ENCODE peak calls at places on chromosome 17, in ten cellular contexts. T is AG09319; L is tibial artery; V is ovary; H is GM13976; X is WTC11; P is neural crest cell; M is CD4-positive, alpha-beta T cell; B is RWPE1; R is dorsolateral prefrontal cortex. J is an unnamed sample.

GRCh38 chr17:75927286-75927922 is 13.4 kb downstream of the FBF1 start:
- DNase-seq in B (peak), R (no peak), L (no peak), H (peak), X (peak), T (no peak), P (peak), V (no peak), M (no peak), J (peak)

GRCh38 chr17:35082073-35082657 is 18.7 kb upstream of the RFFL start:
- DNase-seq in X (no peak), T (no peak), V (no peak), H (no peak), P (no peak), L (no peak), M (no peak), B (peak), R (no peak), J (no peak)

GRCh38 chr17:75535119-75535537 is 9.6 kb downstream of the LLGL2 start:
- DNase-seq in X (no peak), L (no peak), P (no peak), B (no peak), H (peak), T (no peak), V (no peak), R (no peak), M (peak), J (no peak)

GRCh38 chr17:79667121-79667715 is 56.4 kb upstream of the RBFOX3 start:
- DNase-seq in R (peak), X (no peak), L (no peak), H (no peak), P (no peak), T (no peak), M (no peak), B (no peak), V (no peak), J (no peak)

GRCh38 chr17:68288375-68288774 is 2.6 kb downstream of the SLC16A6 start:
- DNase-seq in B (no peak), X (no peak), R (no peak), P (no peak), M (no peak), V (no peak), H (peak), T (no peak), L (no peak), J (peak)

GRCh38 chr17:17435323-17435722 is 41.5 kb upstream of the MED9 start:
- DNase-seq in B (no peak), T (peak), V (no peak), R (no peak), M (no peak), P (no peak), L (no peak), H (no peak), X (no peak), J (no peak)

GRCh38 chr17:38543403-38544174 is 62.2 kb downstream of the SRCIN1 start:
- DNase-seq in H (no peak), X (no peak), B (no peak), T (no peak), L (no peak), R (no peak), P (no peak), V (no peak), M (no peak), J (no peak)

GRCh38 chr17:40095944-40096791 is 4.2 kb downstream of the NR1D1 start:
- DNase-seq in R (no peak), B (no peak), V (no peak), P (no peak), X (no peak), H (peak), T (no peak), M (peak), L (peak), J (peak)

GRCh38 chr17:7097940-7098339 is 16.7 kb downstream of the ASGR2 start:
- DNase-seq in H (no peak), M (no peak), B (no peak), X (no peak), T (no peak), V (no peak), P (no peak), L (no peak), R (no peak), J (no peak)

GRCh38 chr17:57338257-57338919 is 82.1 kb downstream of the MSI2 start:
- DNase-seq in V (no peak), P (no peak), T (no peak), L (no peak), M (no peak), R (no peak), X (no peak), H (peak), B (no peak), J (peak)

GRCh38 chr17:3469529-3469928 is 2.1 kb downstream of the SPATA22 start:
- DNase-seq in H (no peak), P (no peak), B (no peak), V (no peak), T (no peak), X (no peak), R (no peak), M (no peak), L (no peak), J (no peak)

GRCh38 chr17:38658741-38659345 is 15.9 kb downstream of the EPOP start:
- DNase-seq in H (peak), B (no peak), V (no peak), L (no peak), T (no peak), X (peak), M (no peak), R (peak), P (no peak), J (no peak)

GRCh38 chr17:51119415-51120356 is 982 bp downstream of the SPAG9 start:
- DNase-seq in M (peak), T (no peak), X (peak), R (peak), V (peak), L (peak), P (peak), H (peak), B (peak), J (peak)

GRCh38 chr17:33218657-33219298 is 74.3 kb downstream of the ASIC2 start:
- DNase-seq in M (no peak), L (no peak), B (no peak), H (no peak), V (no peak), P (no peak), R (no peak), X (no peak), T (no peak), J (no peak)

GRCh38 chr17:2705263-2705662 is 6.3 kb downstream of the CLUH start:
- DNase-seq in R (peak), M (no peak), P (no peak), B (no peak), H (no peak), T (no peak), L (no peak), V (peak), X (no peak), J (no peak)

GRCh38 chr17:20073056-20073979 is 64.2 kb downstream of the SPECC1 start:
- DNase-seq in L (peak), T (no peak), R (peak), H (peak), P (no peak), M (no peak), B (no peak), X (no peak), V (peak), J (peak)

GRCh38 chr17:67518881-67519280 is 141.8 kb downstream of the PITPNC1 start:
- DNase-seq in R (no peak), P (no peak), V (no peak), B (no peak), M (no peak), H (no peak), X (no peak), L (no peak), T (peak), J (no peak)

GRCh38 chr17:77323413-77324171 is 182.8 kb downstream of the SEC14L1 start:
- DNase-seq in L (no peak), T (no peak), H (peak), M (no peak), P (no peak), R (peak), V (peak), X (peak), B (no peak), J (no peak)

GRCh38 chr17:46995841-46996571 is 17.0 kb upstream of the RPRML start:
- DNase-seq in B (peak), P (no peak), X (no peak), M (no peak), T (no peak), H (no peak), R (no peak), L (no peak), V (no peak), J (no peak)

GRCh38 chr17:77769762-77770161 is 188.7 kb upstream of the TNRC6C start:
- DNase-seq in X (no peak), L (no peak), R (no peak), H (no peak), P (no peak), T (no peak), V (no peak), M (no peak), B (no peak), J (no peak)

GRCh38 chr17:75848523-75849303 is 4.5 kb upstream of the UNC13D start:
- DNase-seq in P (peak), M (peak), R (no peak), L (peak), T (no peak), V (peak), X (peak), B (peak), H (peak), J (peak)

GRCh38 chr17:5509482-5509881 is 23.1 kb downstream of the MIS12 start:
- DNase-seq in M (no peak), P (no peak), T (no peak), R (no peak), L (no peak), B (no peak), H (no peak), V (no peak), X (no peak), J (no peak)

GRCh38 chr17:28811594-28812135 is 30.9 kb downstream of the FAM222B start:
- DNase-seq in T (no peak), B (peak), L (no peak), M (no peak), R (no peak), H (peak), V (no peak), P (no peak), X (no peak), J (peak)

GRCh38 chr17:1606352-1606985 is 22.2 kb downstream of the SLC43A2 start:
- DNase-seq in L (no peak), H (peak), B (no peak), X (no peak), T (no peak), V (no peak), M (no peak), R (no peak), P (no peak), J (peak)

GRCh38 chr17:28645576-28645939 is 600 bp upstream of the BLTP2 start:
- DNase-seq in T (no peak), H (no peak), R (no peak), V (no peak), M (no peak), L (no peak), P (no peak), X (no peak), B (no peak), J (no peak)

GRCh38 chr17:68867759-68868516 is 87.3 kb downstream of the ABCA8 start:
- DNase-seq in P (no peak), V (no peak), H (no peak), T (no peak), X (no peak), R (no peak), M (no peak), B (no peak), L (no peak), J (no peak)

GRCh38 chr17:10058924-10059683 is 139.3 kb downstream of the GAS7 start:
- DNase-seq in R (peak), V (no peak), L (no peak), H (no peak), B (no peak), M (no peak), X (no peak), T (no peak), P (no peak), J (peak)

GRCh38 chr17:80253631-80254395 is 6.8 kb upstream of the RNF213 start:
- DNase-seq in L (peak), T (no peak), R (no peak), M (no peak), B (no peak), V (no peak), P (no peak), X (no peak), H (no peak), J (no peak)

GRCh38 chr17:42329025-42329976 is 41.0 kb downstream of the STAT5A start:
- DNase-seq in R (no peak), V (no peak), H (no peak), L (no peak), T (no peak), P (peak), B (peak), M (no peak), X (peak), J (no peak)

GRCh38 chr17:72351884-72352346 is 231.1 kb downstream of the SOX9 start:
- DNase-seq in H (no peak), B (no peak), R (no peak), M (no peak), L (no peak), T (no peak), X (peak), V (no peak), P (no peak), J (no peak)

GRCh38 chr17:68759343-68760140 is 158.4 kb upstream of the FAM20A start:
- DNase-seq in B (peak), X (peak), M (peak), V (peak), H (peak), L (peak), P (peak), R (peak), T (peak), J (peak)

GRCh38 chr17:47317119-47317518 is 6.6 kb upstream of the EFCAB13 start:
- DNase-seq in V (no peak), L (peak), H (no peak), B (no peak), M (no peak), T (no peak), P (no peak), X (no peak), R (no peak), J (no peak)

GRCh38 chr17:33200116-33200515 is 93.0 kb downstream of the ASIC2 start:
- DNase-seq in T (no peak), B (peak), R (no peak), H (no peak), M (no peak), V (no peak), P (no peak), L (no peak), X (no peak), J (no peak)

GRCh38 chr17:1557355-1558095 is 5.1 kb downstream of the PITPNA start:
- DNase-seq in L (no peak), X (no peak), B (no peak), M (no peak), H (no peak), T (no peak), P (no peak), R (no peak), V (no peak), J (no peak)

GRCh38 chr17:68657166-68657940 is 56.2 kb upstream of the FAM20A start:
- DNase-seq in B (no peak), P (no peak), L (no peak), H (no peak), R (no peak), X (no peak), V (no peak), T (peak), M (no peak), J (no peak)

DNA sequence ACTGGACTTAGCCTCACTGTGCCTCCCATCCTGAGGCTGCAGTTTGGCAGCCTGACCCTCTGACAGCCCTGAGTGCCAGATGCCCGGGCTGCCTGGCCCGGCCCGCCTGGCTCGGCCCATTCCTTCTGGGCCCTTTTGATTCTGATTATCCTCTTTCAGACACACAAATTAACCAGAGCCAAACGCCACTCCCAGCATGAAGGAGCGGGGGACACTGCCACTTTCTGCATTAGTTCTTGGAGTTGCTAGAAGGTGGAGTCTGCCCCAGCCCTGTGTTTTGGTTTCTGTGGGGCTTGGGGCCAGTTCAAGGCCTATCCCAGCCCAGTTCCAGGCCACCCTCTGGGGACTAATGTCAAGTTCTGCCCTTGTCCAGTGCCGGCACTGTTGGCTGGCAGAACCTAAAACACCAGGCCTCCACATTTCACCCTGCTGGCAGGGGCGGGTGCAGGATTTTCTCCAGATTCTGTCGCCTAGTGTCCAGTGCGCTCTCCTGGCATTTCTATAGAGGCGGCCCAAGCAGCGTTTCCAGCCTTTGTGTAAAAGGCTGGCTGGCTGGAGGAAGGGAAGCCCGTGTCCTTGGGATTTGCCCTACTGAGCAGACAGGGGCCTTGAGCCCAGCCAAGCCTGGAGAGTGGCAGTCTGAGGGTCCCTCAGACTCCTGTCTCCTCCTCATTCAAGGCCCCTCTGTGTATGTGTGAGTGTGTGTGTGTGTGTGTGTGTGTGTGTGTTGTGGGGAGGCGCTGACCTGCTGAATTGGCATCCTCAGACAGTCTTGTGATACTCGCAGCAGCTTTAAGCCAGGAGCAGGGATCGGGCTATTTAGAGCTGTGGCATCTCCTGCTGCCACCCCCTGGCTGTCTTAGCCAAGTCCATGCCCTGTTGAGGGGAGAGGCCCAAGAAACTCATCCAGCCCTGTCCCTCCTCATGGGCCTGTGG is 21.4 kb downstream of the PLCD3 start:
- DNase-seq in X (no peak), V (peak), M (no peak), H (no peak), B (no peak), L (peak), R (peak), T (no peak), P (no peak), J (no peak)
- TF ChIP-seq CTCF in X (no peak), V (no peak), M (no peak), H (no peak), B (no peak), L (no peak), R (no peak), T (no peak), P (no peak), J (no peak)

DNA sequence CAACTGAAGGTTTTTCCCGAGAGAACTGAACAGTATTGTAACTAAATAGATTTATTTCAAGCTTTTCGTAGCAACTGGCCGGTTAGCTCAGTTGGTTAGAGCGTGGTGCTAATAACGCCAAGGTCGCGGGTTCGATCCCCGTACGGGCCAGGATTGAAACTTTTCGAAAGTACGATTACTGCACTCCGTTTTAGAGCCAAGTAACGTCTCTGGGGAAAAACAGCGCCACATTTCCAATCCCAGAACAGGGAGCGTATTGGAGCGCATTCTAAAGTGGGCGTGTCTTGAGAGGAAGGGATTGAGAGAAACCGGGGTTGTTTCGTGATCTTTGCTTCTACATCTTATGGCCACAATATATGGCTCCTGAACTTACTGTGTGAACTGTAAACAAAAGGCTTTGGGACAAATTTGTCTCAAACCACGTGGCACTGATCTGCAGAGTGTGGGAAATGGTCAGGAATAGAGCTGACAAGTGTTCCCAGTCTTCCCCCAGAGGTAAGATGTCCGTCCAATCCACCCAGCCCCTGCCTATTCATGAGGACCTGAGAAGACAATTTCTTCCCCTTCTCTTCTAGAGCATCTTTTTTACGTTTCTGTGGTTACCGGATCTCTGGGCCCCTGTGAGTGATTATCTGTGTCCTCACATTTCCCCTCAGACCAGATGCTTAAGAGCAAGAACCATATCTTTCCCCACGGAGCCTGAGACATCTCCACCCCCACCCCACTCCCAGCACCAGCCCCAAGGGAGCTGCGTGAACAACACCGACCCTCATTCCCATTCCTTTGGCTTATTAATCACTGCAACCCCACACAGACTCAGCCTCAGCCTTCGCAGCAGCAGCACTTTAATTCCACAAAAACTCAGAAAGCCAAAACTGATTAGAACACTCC is 2.2 kb downstream of the BORCS6 start:
- DNase-seq in T (peak), B (peak), P (peak), R (peak), V (peak), H (peak), L (peak), M (peak), X (peak), J (peak)
- TF ChIP-seq CTCF in T (no peak), B (no peak), P (no peak), R (no peak), V (peak), H (peak), L (no peak), M (no peak), X (no peak), J (peak)

DNA sequence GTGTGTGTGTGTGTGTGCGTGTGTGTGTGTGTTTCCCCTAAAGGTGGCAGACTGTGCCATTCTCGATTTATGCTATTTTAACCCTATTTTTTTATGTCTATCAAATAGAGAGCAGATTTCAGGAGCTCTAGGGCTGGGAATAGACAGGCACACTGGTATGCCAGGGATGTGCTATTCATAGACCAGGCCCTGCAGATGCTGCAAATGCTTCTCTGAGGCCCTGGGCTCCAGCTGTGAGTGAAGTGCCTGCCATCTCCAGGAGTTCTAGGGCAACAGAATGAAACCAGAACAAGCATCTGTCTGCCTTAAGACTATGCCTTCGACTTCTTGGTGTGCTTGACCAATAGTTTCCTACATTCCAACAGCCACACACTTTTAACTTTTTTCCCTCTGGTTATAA is 68.0 kb downstream of the MARCHF10 start:
- DNase-seq in X (peak), M (no peak), H (no peak), B (no peak), P (no peak), R (no peak), V (no peak), T (no peak), L (no peak), J (no peak)
- TF ChIP-seq CTCF in X (no peak), M (no peak), H (no peak), B (no peak), P (no peak), R (no peak), V (no peak), T (no peak), L (no peak), J (no peak)

DNA sequence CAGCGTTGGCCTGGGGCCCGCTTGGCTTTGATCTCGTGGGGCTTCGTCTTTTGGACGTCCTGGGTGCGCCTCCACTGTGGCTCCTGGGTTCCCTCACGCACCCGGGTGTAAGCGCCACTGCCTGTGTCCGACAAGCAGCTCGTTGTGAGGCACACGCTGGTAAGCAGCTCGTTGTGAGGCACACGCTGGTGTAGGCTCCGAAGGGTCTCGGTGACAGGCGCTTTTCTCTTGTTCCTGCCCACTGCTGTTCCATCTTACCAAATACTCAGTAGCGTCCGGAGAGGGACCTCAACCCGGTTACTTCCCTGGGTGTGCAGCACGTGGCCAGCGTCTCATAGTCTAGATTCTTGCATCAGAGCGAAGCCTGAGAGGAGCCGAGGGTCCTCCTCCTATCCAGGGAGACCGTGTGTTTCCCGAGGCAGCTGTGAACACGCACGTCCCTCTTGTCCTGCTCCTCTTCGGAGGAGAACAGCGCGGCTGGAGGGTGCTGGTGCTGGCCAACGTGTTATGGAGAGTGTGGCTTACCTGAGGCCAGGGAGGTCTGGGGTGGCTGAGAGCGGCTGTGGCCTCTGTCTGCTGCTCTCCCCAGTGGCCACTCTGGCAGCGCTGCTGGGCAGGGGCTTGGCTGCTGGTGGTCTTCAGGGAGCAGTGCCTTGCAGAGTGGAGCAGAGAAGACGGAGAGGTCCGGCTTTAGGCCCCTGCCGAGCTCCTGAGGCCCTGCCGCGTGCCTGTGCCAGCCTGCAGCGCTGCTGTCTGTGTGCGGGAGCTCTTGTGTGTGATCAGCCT is 32.1 kb upstream of the ZNF750 start:
- DNase-seq in V (no peak), M (no peak), B (no peak), H (no peak), R (no peak), T (no peak), L (no peak), P (no peak), X (no peak), J (no peak)
- TF ChIP-seq CTCF in V (no peak), M (no peak), B (no peak), H (no peak), R (no peak), T (no peak), L (no peak), P (no peak), X (no peak), J (no peak)